ENCODE peak calls at places on chromosomes 3 and 15, in five cellular contexts. Z is PC-3, X is PC-9, T is GM23338, N is HCT116. K is an unnamed sample. For H3K79me2, the result is how much of the 10 kb centered on the place peaks cover.

GRCh38 chr3:190826018-190826417 is 36.5 kb downstream of the GMNC start:
- DNase-seq in T (no peak), N (no peak), Z (no peak), X (no peak), K (no peak)

GRCh38 chr15:51726302-51727073 is 11.0 kb downstream of the LYSMD2 start:
- DNase-seq in T (peak), N (peak), Z (peak), X (peak), K (peak)

GRCh38 chr3:24264748-24265158 is 229.9 kb downstream of the THRB start:
- DNase-seq in T (peak), N (peak), X (no peak), Z (peak), K (peak)

GRCh38 chr3:48926425-48927392 is 8.1 kb downstream of the ARIH2 start:
- DNase-seq in T (no peak), X (no peak), N (no peak), Z (peak), K (peak)

GRCh38 chr3:66469220-66469640 is 31.6 kb downstream of the LRIG1 start:
- DNase-seq in Z (no peak), X (no peak), N (no peak), T (no peak), K (no peak)

GRCh38 chr3:50138266-50139230 is 16.6 kb upstream of the SEMA3F start:
- DNase-seq in N (no peak), Z (peak), T (peak), X (no peak), K (no peak)

GRCh38 chr3:12522721-12523120 is 22.6 kb downstream of the MKRN2OS start:
- DNase-seq in Z (no peak), X (no peak), N (no peak), T (no peak), K (no peak)

GRCh38 chr3:131796558-131796957 is 238.3 kb downstream of the CPNE4 start:
- DNase-seq in X (no peak), N (no peak), Z (no peak), T (peak), K (no peak)

GRCh38 chr15:101613130-101614000 is 38.8 kb downstream of the TM2D3 start:
- DNase-seq in T (no peak), X (peak), N (no peak), Z (peak), K (peak)

GRCh38 chr15:101615414-101615985 is 36.7 kb downstream of the TM2D3 start:
- DNase-seq in Z (no peak), X (no peak), T (no peak), N (no peak), K (no peak)

GRCh38 chr15:101612676-101613075 is 39.5 kb downstream of the TM2D3 start:
- DNase-seq in X (no peak), N (no peak), Z (no peak), T (no peak), K (no peak)

GRCh38 chr15:101614761-101615160 is 37.4 kb downstream of the TM2D3 start:
- DNase-seq in Z (no peak), T (no peak), X (no peak), N (no peak), K (no peak)

DNA sequence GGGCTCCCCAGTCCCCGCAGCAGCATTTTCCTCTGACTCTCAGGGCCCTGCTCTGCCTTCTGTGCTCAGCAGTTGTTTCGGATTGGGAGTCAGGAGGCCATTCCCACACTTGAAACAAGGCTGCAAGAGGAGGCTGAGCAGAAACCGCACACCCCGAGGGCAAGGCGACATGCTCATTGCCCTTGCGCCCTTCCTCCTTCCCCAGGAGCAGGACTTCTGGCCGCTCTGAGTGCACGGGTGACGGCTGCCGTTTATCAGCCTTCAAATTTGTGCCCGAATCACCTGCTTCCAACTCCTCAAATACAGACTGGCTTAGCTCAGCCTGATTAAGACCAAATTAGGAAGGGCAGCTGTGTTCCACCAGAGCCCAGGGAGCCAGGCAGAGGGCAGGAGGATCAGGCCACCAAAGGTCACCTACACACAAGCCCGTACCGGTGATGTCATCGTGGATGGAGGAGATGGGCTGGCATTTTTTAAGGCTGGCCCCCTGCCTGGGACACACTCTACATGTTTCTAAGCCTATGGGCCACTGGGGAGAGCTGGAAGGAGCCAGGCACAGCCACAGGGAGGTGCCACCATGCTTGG is 38.1 kb downstream of the TM2D3 start:
- DNase-seq in X (peak), N (no peak), Z (no peak), T (no peak), K (no peak)
- TF ChIP-seq EZH2 in X (no peak), N (no peak), Z (no peak), T (no peak), K (no peak)

GRCh38 chr3:138829097-138829496 is 5.6 kb downstream of the PIK3CB start:
- DNase-seq in Z (no peak), N (no peak), T (no peak), X (no peak), K (no peak)
- H3K79me2 ChIP-seq in Z (half or more), N (half or more), T (half or more), X (half or more), K (half or more)

DNA sequence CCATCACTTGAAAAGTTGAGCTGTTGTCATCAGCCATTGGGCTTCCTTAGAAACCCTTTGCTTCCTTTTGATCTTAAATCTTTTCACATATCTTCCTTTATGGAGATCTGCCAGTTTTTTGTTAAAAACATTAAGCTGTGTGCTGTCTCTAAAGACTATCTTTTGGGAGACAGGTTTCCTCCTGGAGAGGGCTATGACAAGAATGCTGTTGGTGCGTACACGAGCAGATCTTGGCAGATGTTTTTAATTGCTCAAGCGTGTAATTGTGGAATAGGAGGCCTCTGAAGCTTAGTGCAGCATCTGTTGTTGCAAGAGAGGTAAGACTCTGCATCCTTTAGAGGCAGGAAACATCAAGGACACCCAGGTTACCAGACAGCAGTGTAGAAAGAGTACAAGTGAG is 56.8 kb downstream of the PHLDB2 start:
- DNase-seq in T (peak), X (no peak), N (no peak), Z (no peak), K (no peak)
- H3K27ac ChIP-seq in T (peak), X (peak), N (peak), Z (peak), K (peak)

GRCh38 chr15:77818484-77819270 is 186.0 kb upstream of the LINGO1 start:
- DNase-seq in Z (no peak), N (no peak), T (peak), X (no peak), K (no peak)
- TF ChIP-seq EZH2 in Z (no peak), N (no peak), T (no peak), X (no peak), K (no peak)

K was measured in mammary epithelial cell.